ENCODE peak calls at places on chromosomes 6 and 20, in ten cellular contexts. H, C, N, D, J, L, S, B, W and P are unnamed samples.

GRCh38 chr6:85923013-85923430 is 280.3 kb upstream of the SYNCRIP start:
- DNase-seq in H (peak), C (no peak), N (no peak), D (peak), J (no peak), L (peak), S (peak), B (peak), W (peak), P (peak)

GRCh38 chr20:7841291-7841966 is 98.8 kb downstream of the HAO1 start:
- DNase-seq in H (peak), C (no peak), N (no peak), D (no peak), J (no peak), L (peak), S (no peak), B (no peak), W (no peak), P (no peak)

GRCh38 chr20:17083738-17084137 is 143.1 kb upstream of the PCSK2 start:
- DNase-seq in H (no peak), C (no peak), N (no peak), D (no peak), J (no peak), L (no peak), S (no peak), B (no peak), W (peak), P (peak)

GRCh38 chr20:11267131-11267761 is 593.4 kb upstream of the JAG1 start:
- DNase-seq in H (peak), C (peak), N (no peak), D (no peak), J (peak), L (peak), S (no peak), B (no peak), W (no peak), P (no peak)

GRCh38 chr20:20173269-20173668 is 120.9 kb downstream of the CFAP61 start:
- DNase-seq in H (no peak), C (no peak), N (no peak), D (no peak), J (no peak), L (no peak), S (no peak), B (no peak), W (no peak), P (no peak)

GRCh38 chr6:170067923-170068360 is 222.9 kb downstream of the DLL1 start:
- DNase-seq in H (no peak), C (no peak), N (no peak), D (no peak), J (peak), L (no peak), S (no peak), B (no peak), W (no peak), P (no peak)

GRCh38 chr20:23625236-23625964 is 12.4 kb downstream of the CST3 start:
- DNase-seq in H (no peak), C (no peak), N (no peak), D (no peak), J (no peak), L (no peak), S (no peak), B (no peak), W (no peak), P (no peak)

GRCh38 chr6:117089604-117090003 is 175.8 kb upstream of the VGLL2 start:
- DNase-seq in H (no peak), C (no peak), N (no peak), D (no peak), J (no peak), L (no peak), S (no peak), B (no peak), W (no peak), P (no peak)

GRCh38 chr6:44489912-44490604 is 102.6 kb downstream of the CDC5L start:
- DNase-seq in H (peak), C (no peak), N (no peak), D (no peak), J (no peak), L (peak), S (no peak), B (no peak), W (no peak), P (no peak)
- H3K4me3 ChIP-seq in H (no peak), C (no peak), N (no peak), D (no peak), J (no peak), L (no peak), S (no peak), B (no peak), W (no peak), P (no peak)

DNA sequence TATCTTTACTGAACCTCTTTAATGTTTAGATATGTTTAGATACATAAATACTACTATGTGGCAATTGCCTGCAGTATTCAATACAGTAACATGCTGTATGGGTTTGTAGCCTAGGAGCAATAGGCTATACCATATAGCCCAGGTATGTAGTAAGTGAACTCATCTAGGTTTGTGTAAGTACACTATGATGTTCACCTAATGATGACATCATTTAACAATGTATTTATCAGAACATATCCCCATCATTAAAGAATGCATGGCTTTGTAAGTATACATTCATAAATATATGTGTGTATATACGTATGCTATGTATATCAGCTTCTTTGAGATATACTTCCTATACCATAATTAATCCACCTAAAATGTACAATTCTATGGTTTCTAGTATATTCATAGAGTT is 631.2 kb upstream of the MAN1A1 start:
- DNase-seq in H (no peak), C (no peak), N (no peak), D (no peak), J (no peak), L (no peak), S (no peak), B (no peak), W (no peak), P (no peak)
- H3K4me3 ChIP-seq in H (no peak), C (no peak), N (no peak), D (no peak), J (no peak), L (no peak), S (no peak), B (no peak), W (no peak), P (no peak)

GRCh38 chr6:36120539-36120938 is 9.8 kb upstream of the MAPK13 start:
- DNase-seq in H (no peak), C (no peak), N (peak), D (peak), J (no peak), L (no peak), S (no peak), B (peak), W (no peak), P (peak)
- H3K4me3 ChIP-seq in H (no peak), C (no peak), N (peak), D (peak), J (no peak), L (no peak), S (no peak), B (peak), W (no peak), P (peak)

GRCh38 chr20:33733654-33734576 is 2.1 kb downstream of the ZNF341 start:
- DNase-seq in H (no peak), C (no peak), N (no peak), D (no peak), J (no peak), L (peak), S (no peak), B (peak), W (no peak), P (peak)
- H3K4me3 ChIP-seq in H (no peak), C (peak), N (no peak), D (no peak), J (no peak), L (no peak), S (no peak), B (peak), W (no peak), P (peak)

GRCh38 chr6:4778086-4778485 is 1.9 kb downstream of the CDYL start:
- DNase-seq in H (no peak), C (no peak), N (no peak), D (no peak), J (no peak), L (no peak), S (no peak), B (peak), W (no peak), P (no peak)
- H3K4me3 ChIP-seq in H (peak), C (no peak), N (peak), D (peak), J (no peak), L (no peak), S (peak), B (peak), W (no peak), P (peak)

GRCh38 chr6:96995903-96996302 is 71.4 kb downstream of the KLHL32 start:
- DNase-seq in H (no peak), C (no peak), N (no peak), D (no peak), J (no peak), L (no peak), S (no peak), B (no peak), W (no peak), P (no peak)

GRCh38 chr6:96994660-96995059 is 70.1 kb downstream of the KLHL32 start:
- DNase-seq in H (no peak), C (no peak), N (no peak), D (no peak), J (no peak), L (no peak), S (no peak), B (no peak), W (no peak), P (no peak)

GRCh38 chr6:96990989-96991388 is 66.5 kb downstream of the KLHL32 start:
- DNase-seq in H (no peak), C (no peak), N (no peak), D (no peak), J (no peak), L (no peak), S (no peak), B (no peak), W (no peak), P (no peak)

GRCh38 chr6:96990462-96990861 is 65.9 kb downstream of the KLHL32 start:
- DNase-seq in H (no peak), C (no peak), N (no peak), D (no peak), J (peak), L (no peak), S (no peak), B (no peak), W (no peak), P (no peak)

DNA sequence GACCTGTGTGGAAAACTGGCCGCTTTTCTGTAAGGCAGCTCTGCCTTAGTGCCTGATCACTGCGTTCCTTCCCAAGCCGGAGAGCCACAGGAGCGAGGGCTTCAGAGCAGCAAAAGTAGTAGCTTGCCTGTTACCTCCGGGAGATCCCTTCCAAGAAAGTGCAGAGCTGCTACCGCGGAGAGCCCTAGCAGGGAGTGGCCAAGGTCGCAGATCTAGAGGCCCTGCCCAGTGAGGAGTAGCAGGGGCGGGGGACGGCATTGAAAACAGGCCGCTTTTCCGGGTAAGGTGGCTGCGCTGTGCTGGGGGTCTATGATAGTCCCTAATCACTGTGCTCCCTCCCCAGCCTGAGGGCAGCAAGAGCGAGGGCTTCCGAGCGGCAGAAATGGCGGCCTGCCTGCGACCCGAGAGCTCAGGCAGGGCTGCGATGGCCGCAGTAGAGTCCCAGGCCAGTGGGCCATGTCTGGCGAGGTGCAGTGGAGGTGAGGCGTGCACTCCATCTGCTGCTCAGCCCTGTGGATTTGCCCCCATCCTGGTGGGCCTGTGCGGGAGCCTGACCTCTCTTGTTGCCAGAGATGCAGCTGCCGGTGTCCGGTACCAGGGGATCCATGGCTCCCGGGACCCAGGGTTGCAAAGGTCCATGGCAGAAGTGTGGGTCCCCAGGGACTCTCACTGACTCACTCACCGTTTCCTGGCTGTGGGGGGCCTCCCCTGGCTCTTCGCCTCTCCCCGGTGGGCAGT is 67.3 kb downstream of the KLHL32 start:
- DNase-seq in H (no peak), C (no peak), N (no peak), D (no peak), J (no peak), L (no peak), S (no peak), B (no peak), W (no peak), P (no peak)
- H3K4me3 ChIP-seq in H (no peak), C (no peak), N (no peak), D (no peak), J (no peak), L (no peak), S (no peak), B (no peak), W (no peak), P (no peak)

GRCh38 chr6:7673063-7673536 is 52.8 kb upstream of the BMP6 start:
- DNase-seq in H (no peak), C (peak), N (no peak), D (no peak), J (no peak), L (peak), S (no peak), B (no peak), W (peak), P (no peak)
- H3K4me3 ChIP-seq in H (no peak), C (peak), N (no peak), D (no peak), J (no peak), L (peak), S (no peak), B (no peak), W (peak), P (no peak)